ENCODE peak calls at places on chromosomes 11 and 22, in nine cellular contexts. B, Q, M, K, L, P, G, A and F are unnamed samples.

GRCh38 chr11:16606784-16607674 is 131.4 kb upstream of the C11orf58 start:
- DNase-seq in B (no peak), A (no peak), G (peak; percentile 56), P (peak; percentile 50), L (peak; percentile 71), M (peak; percentile 41), K (peak; percentile 77), Q (peak; percentile 81), F (no peak)

GRCh38 chr11:128691802-128692749 is 1.8 kb upstream of the FLI1 start:
- DNase-seq in L (peak; percentile 63), K (peak; percentile 9), P (peak; percentile 82), B (peak; percentile 32), A (no peak), G (no peak), M (no peak), Q (peak; percentile 79), F (no peak)

GRCh38 chr22:19240813-19241592 is 50.5 kb downstream of the CLTCL1 start:
- DNase-seq in K (no peak), L (no peak), G (no peak), P (no peak), Q (no peak), A (no peak), B (no peak), M (no peak), F (no peak)

GRCh38 chr11:4181780-4182721 is 87.5 kb downstream of the RRM1 start:
- DNase-seq in M (peak; percentile 49), G (peak; percentile 44), Q (peak; percentile 93), K (peak; percentile 74), A (peak; percentile 74), L (peak; percentile 72), B (peak; percentile 80), P (peak; percentile 84), F (peak; percentile 57)

GRCh38 chr11:19101803-19102520 is 15.0 kb upstream of the ZDHHC13 start:
- DNase-seq in M (no peak), L (no peak), G (no peak), Q (no peak), A (peak; percentile 79), K (no peak), B (no peak), P (no peak), F (peak; percentile 38)

GRCh38 chr11:27315816-27316215 is 47.2 kb downstream of the CCDC34 start:
- DNase-seq in Q (no peak), P (no peak), M (no peak), L (no peak), K (peak; percentile 46), A (no peak), B (no peak), G (no peak), F (no peak)

GRCh38 chr11:100805509-100806199 is 118.6 kb downstream of the ARHGAP42 start:
- DNase-seq in Q (no peak), A (peak; percentile 86), G (peak; percentile 26), B (peak; percentile 70), P (no peak), M (peak; percentile 37), K (no peak), L (no peak), F (no peak)

GRCh38 chr11:135027461-135027860 is 615.4 kb upstream of the B3GAT1 start:
- DNase-seq in G (peak; percentile 8), M (peak; percentile 31), P (peak; percentile 82), Q (peak; percentile 90), B (peak; percentile 44), L (peak; percentile 82), K (peak; percentile 46), A (peak; percentile 50), F (no peak)

GRCh38 chr11:62054484-62055121 is 69.2 kb upstream of the INCENP start:
- DNase-seq in L (no peak), B (peak; percentile 37), Q (peak; percentile 63), G (peak; percentile 42), K (peak; percentile 27), A (peak; percentile 95), P (peak; percentile 56), M (peak; percentile 34), F (peak; percentile 60)

GRCh38 chr11:94450061-94450460 is 43.6 kb downstream of the MRE11 start:
- DNase-seq in Q (no peak), M (peak; percentile 36), B (peak; percentile 68), A (peak; percentile 21), K (no peak), P (no peak), G (no peak), L (no peak), F (no peak)

GRCh38 chr11:17498058-17498457 is 21.4 kb upstream of the ABCC8 start:
- DNase-seq in K (no peak), Q (peak; percentile 73), L (no peak), P (peak; percentile 72), M (no peak), B (no peak), G (no peak), A (no peak), F (peak; percentile 42)

GRCh38 chr11:67264886-67265632 is 1.2 kb upstream of the GRK2 start:
- DNase-seq in Q (no peak), K (no peak), G (peak; percentile 74), B (peak; percentile 43), M (no peak), A (no peak), P (no peak), L (no peak), F (no peak)

GRCh38 chr11:68934321-68934645 is 30.6 kb downstream of the IGHMBP2 start:
- DNase-seq in A (no peak), G (no peak), K (no peak), M (no peak), P (no peak), Q (no peak), B (no peak), L (no peak), F (no peak)

GRCh38 chr11:46049325-46049860 is 71.9 kb downstream of the PHF21A start:
- DNase-seq in A (no peak), Q (no peak), B (no peak), L (peak; percentile 26), G (no peak), K (no peak), M (no peak), P (no peak), F (no peak)

GRCh38 chr11:13940611-13941256 is 21.8 kb upstream of the SPON1 start:
- DNase-seq in G (no peak), P (no peak), A (no peak), K (no peak), M (no peak), Q (no peak), B (no peak), L (no peak), F (no peak)

GRCh38 chr11:71080239-71081097 is 171.9 kb downstream of the SHANK2 start:
- DNase-seq in K (peak; percentile 78), G (peak; percentile 64), A (peak; percentile 79), L (peak; percentile 92), B (peak; percentile 79), Q (peak; percentile 93), P (peak; percentile 89), M (peak; percentile 58), F (peak; percentile 81)

GRCh38 chr11:123180166-123180565 is 14.9 kb downstream of the CLMP start:
- DNase-seq in B (peak; percentile 65), K (peak; percentile 24), P (peak; percentile 57), Q (no peak), G (peak; percentile 52), M (peak; percentile 38), L (no peak), A (no peak), F (no peak)

GRCh38 chr22:19958083-19959042 is 16.7 kb upstream of the TXNRD2 start:
- DNase-seq in P (peak; percentile 23), K (peak; percentile 54), L (no peak), Q (no peak), M (peak; percentile 73), B (peak; percentile 85), A (no peak), G (no peak), F (no peak)

DNA sequence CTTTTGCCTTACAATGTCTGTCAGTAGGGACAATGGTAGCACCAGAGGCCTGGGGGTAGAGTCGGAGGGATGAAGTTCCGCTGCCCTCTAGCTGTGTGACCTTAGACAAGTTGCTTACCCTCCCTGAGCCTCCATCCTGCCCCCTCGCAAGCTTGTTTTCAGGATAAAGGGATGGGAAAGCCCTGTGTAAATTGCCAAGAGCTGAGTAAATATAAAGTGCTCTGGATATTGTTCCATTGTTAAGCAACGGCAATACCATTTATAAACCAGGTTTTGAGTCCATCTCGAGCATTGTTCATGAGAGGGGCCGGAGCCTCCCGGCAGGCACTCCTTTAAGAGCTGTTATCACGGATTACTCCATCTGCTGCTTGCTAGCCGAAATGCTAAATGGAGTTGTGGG is 72.9 kb downstream of the ZBTB16 start:
- DNase-seq in K (no peak), B (peak; percentile 65), Q (peak; percentile 57), P (peak; percentile 23), G (no peak), M (no peak), A (no peak), L (no peak), F (no peak)
- H3K4me1 ChIP-seq in K (peaks cover 89% of the 10 kb centered on the region), B (peaks cover 46% of the 10 kb centered on the region), Q (no peaks in the 10 kb centered on the region), P (peaks cover 9% of the 10 kb centered on the region), G (peaks cover 15% of the 10 kb centered on the region), M (no peaks in the 10 kb centered on the region), A (peaks cover 15% of the 10 kb centered on the region), L (peaks cover 55% of the 10 kb centered on the region), F (peaks cover 21% of the 10 kb centered on the region)

GRCh38 chr11:65947133-65947532 is 1.9 kb downstream of the TSGA10IP start:
- DNase-seq in K (no peak), P (no peak), G (no peak), M (no peak), L (no peak), B (no peak), A (no peak), Q (peak; percentile 53), F (no peak)
- H3K9ac ChIP-seq in K (no peak overlapping the region), P (no peak overlapping the region), G (no peak overlapping the region), M (no peak overlapping the region), L (no peak overlapping the region), B (no peak overlapping the region), A (no peak overlapping the region), Q (no peak overlapping the region), F (no peak overlapping the region)

DNA sequence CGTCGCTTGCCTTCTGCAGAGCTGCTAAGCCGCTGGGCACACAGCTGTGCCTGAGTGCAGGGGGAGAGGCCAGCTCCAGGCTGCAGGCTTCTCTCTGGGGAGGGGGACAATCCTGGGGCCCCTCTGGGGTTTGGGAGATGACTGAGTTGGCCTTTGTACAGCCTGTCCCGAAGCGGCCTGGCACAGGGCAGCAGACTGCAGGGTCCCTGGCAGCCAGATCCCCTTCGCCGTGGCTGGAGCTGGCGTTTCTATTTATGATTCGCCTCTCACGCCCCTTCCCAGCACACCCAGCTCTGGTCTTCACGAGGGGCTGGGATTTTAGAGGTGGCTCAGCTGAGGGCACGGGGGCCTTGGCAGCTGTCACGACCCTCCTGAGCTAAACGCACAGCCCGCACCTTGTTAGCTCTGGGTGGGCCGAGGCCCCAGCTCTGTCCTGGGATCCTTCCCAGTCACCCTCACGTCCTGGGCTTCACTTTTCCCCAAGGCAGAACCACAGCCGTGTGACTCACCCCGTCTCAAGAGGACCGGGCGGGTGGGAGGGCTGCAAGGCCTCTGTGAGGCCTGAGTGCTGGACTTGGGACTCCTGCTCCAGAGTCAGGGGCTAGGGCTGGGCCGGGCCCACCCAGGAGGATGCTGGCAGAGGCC is 18.4 kb downstream of the OSBPL5 start:
- DNase-seq in Q (no peak), K (peak; percentile 73), P (no peak), B (peak; percentile 93), M (peak; percentile 78), G (no peak), L (no peak), A (no peak), F (no peak)
- H3K4me1 ChIP-seq in Q (peaks cover 5% of the 10 kb centered on the region), K (peaks cover 26% of the 10 kb centered on the region), P (peaks cover 4% of the 10 kb centered on the region), B (peaks cover 16% of the 10 kb centered on the region), M (peaks cover 9% of the 10 kb centered on the region), G (peaks cover 11% of the 10 kb centered on the region), L (peaks cover 8% of the 10 kb centered on the region), A (no peaks in the 10 kb centered on the region), F (peaks cover 19% of the 10 kb centered on the region)

GRCh38 chr11:1468473-1469066 is 18.0 kb downstream of the MOB2 start:
- DNase-seq in G (no peak), B (no peak), P (no peak), M (no peak), K (no peak), L (no peak), Q (no peak), A (no peak), F (no peak)
- H3K9ac ChIP-seq in G (no peak overlapping the region), B (no peak overlapping the region), P (no peak overlapping the region), M (no peak overlapping the region), K (no peak overlapping the region), L (no peak overlapping the region), Q (no peak overlapping the region), A (no peak overlapping the region), F (no peak overlapping the region)